ENCODE peak calls at places on chromosomes 11 and 22, in five cellular contexts. One of them, this sample, is unnamed.

GRCh38 chr11:25547293-25547692 is 784.6 kb upstream of the ANO3 start:
- DNase-seq in H9: no peak
- DNase-seq in H1: no peak
- DNase-seq in trophoblast cell: no peak
- DNase-seq in mesenchymal stem cell: no peak
- DNase-seq in this sample: no peak

GRCh38 chr11:41486436-41486835 is 27.0 kb upstream of the LRRC4C start:
- DNase-seq in H9: no peak
- DNase-seq in H1: no peak
- DNase-seq in trophoblast cell: no peak
- DNase-seq in mesenchymal stem cell: no peak
- DNase-seq in this sample: no peak

GRCh38 chr11:125397421-125397820 is 98.6 kb downstream of the FEZ1 start:
- DNase-seq in H9: no peak
- DNase-seq in H1: no peak
- DNase-seq in trophoblast cell: no peak
- DNase-seq in mesenchymal stem cell: no peak
- DNase-seq in this sample: no peak

GRCh38 chr22:44378380-44378779 is 65.6 kb upstream of the SHISAL1 start:
- DNase-seq in H9: no peak
- DNase-seq in H1: no peak
- DNase-seq in trophoblast cell: no peak
- DNase-seq in mesenchymal stem cell: no peak
- DNase-seq in this sample: no peak

GRCh38 chr11:12330491-12331231 is 46.7 kb upstream of the PARVA start:
- DNase-seq in H9: peak; percentile 43
- DNase-seq in H1: no peak
- DNase-seq in trophoblast cell: no peak
- DNase-seq in mesenchymal stem cell: peak; percentile 11
- DNase-seq in this sample: peak; percentile 57

GRCh38 chr11:21625982-21626381 is 566.9 kb upstream of the ANO5 start:
- DNase-seq in H9: no peak
- DNase-seq in H1: no peak
- DNase-seq in trophoblast cell: peak; percentile 25
- DNase-seq in mesenchymal stem cell: no peak
- DNase-seq in this sample: no peak

GRCh38 chr11:46671958-46672315 is 28.5 kb downstream of the ARHGAP1 start:
- DNase-seq in H9: no peak
- DNase-seq in H1: no peak
- DNase-seq in trophoblast cell: no peak
- DNase-seq in mesenchymal stem cell: no peak
- DNase-seq in this sample: no peak

GRCh38 chr11:90197377-90197776 is 25.5 kb downstream of the CHORDC1 start:
- DNase-seq in H9: no peak
- DNase-seq in H1: no peak
- DNase-seq in trophoblast cell: no peak
- DNase-seq in mesenchymal stem cell: peak; percentile 62
- DNase-seq in this sample: no peak

GRCh38 chr11:72598901-72599300 is 75.3 kb downstream of the PDE2A start:
- DNase-seq in H9: peak; percentile 77
- DNase-seq in H1: peak; percentile 70
- DNase-seq in trophoblast cell: peak; percentile 35
- DNase-seq in mesenchymal stem cell: peak; percentile 63
- DNase-seq in this sample: peak; percentile 37

GRCh38 chr11:129317564-129317963 is 58.1 kb upstream of the BARX2 start:
- DNase-seq in H9: no peak
- DNase-seq in H1: no peak
- DNase-seq in trophoblast cell: no peak
- DNase-seq in mesenchymal stem cell: no peak
- DNase-seq in this sample: no peak

GRCh38 chr11:1874406-1875092 is 17.1 kb downstream of the PRR33 start:
- DNase-seq in H9: no peak
- DNase-seq in H1: no peak
- DNase-seq in trophoblast cell: no peak
- DNase-seq in mesenchymal stem cell: no peak
- DNase-seq in this sample: no peak

GRCh38 chr11:1085440-1086170 is 10.9 kb downstream of the MUC2 start:
- DNase-seq in H9: no peak
- DNase-seq in H1: no peak
- DNase-seq in trophoblast cell: no peak
- DNase-seq in mesenchymal stem cell: no peak
- DNase-seq in this sample: no peak

GRCh38 chr11:38646382-38646781 is 2048.3 kb upstream of the RAG2 start:
- DNase-seq in H9: no peak
- DNase-seq in H1: no peak
- DNase-seq in trophoblast cell: no peak
- DNase-seq in mesenchymal stem cell: no peak
- DNase-seq in this sample: no peak

GRCh38 chr22:37462983-37463382 is 23.2 kb downstream of the MFNG start:
- DNase-seq in H9: peak; percentile 72
- DNase-seq in H1: peak; percentile 81
- DNase-seq in trophoblast cell: peak; percentile 50
- DNase-seq in mesenchymal stem cell: peak; percentile 64
- DNase-seq in this sample: peak; percentile 57

GRCh38 chr22:31917227-31917921 is 27.0 kb upstream of the YWHAH start:
- DNase-seq in H9: no peak
- DNase-seq in H1: no peak
- DNase-seq in trophoblast cell: peak; percentile 20
- DNase-seq in mesenchymal stem cell: no peak
- DNase-seq in this sample: no peak

GRCh38 chr11:86440305-86440716 is 65.6 kb downstream of the CCDC81 start:
- DNase-seq in H9: no peak
- DNase-seq in H1: no peak
- DNase-seq in trophoblast cell: no peak
- DNase-seq in mesenchymal stem cell: peak; percentile 63
- DNase-seq in this sample: no peak

GRCh38 chr22:27799334-27800249 is 2.0 kb downstream of the MN1 start:
- DNase-seq in H9: peak; percentile 47
- DNase-seq in H1: no peak
- DNase-seq in trophoblast cell: no peak
- DNase-seq in mesenchymal stem cell: peak; percentile 50
- DNase-seq in this sample: no peak

GRCh38 chr11:128692750-128693578 is 908 bp upstream of the FLI1 start:
- DNase-seq in H9: peak; percentile 58
- DNase-seq in H1: peak; percentile 80
- DNase-seq in trophoblast cell: peak; percentile 20
- DNase-seq in mesenchymal stem cell: peak; percentile 80
- DNase-seq in this sample: no peak

GRCh38 chr11:110778351-110778750 is 66.1 kb upstream of the ARHGAP20 start:
- DNase-seq in H9: no peak
- DNase-seq in H1: no peak
- DNase-seq in trophoblast cell: no peak
- DNase-seq in mesenchymal stem cell: peak; percentile 17
- DNase-seq in this sample: no peak

GRCh38 chr11:8756201-8756600 is 73.6 kb downstream of the RPL27A start:
- DNase-seq in H9: no peak
- DNase-seq in H1: no peak
- DNase-seq in trophoblast cell: no peak
- DNase-seq in mesenchymal stem cell: no peak
- DNase-seq in this sample: no peak

GRCh38 chr11:95688015-95688414 is 101.6 kb downstream of the FAM76B start:
- DNase-seq in H9: no peak
- DNase-seq in H1: no peak
- DNase-seq in trophoblast cell: no peak
- DNase-seq in mesenchymal stem cell: no peak
- DNase-seq in this sample: no peak

GRCh38 chr11:62876712-62877111 is 4.0 kb upstream of the SLC3A2 start:
- DNase-seq in H9: no peak
- DNase-seq in H1: no peak
- DNase-seq in trophoblast cell: peak; percentile 72
- DNase-seq in mesenchymal stem cell: no peak
- DNase-seq in this sample: no peak
- H2BK12ac ChIP-seq in H9: no peak overlapping the region
- H2BK12ac ChIP-seq in H1: no peak overlapping the region
- H2BK12ac ChIP-seq in trophoblast cell: no peak overlapping the region
- H2BK12ac ChIP-seq in mesenchymal stem cell: no peak overlapping the region
- H2BK12ac ChIP-seq in this sample: no peak overlapping the region

DNA sequence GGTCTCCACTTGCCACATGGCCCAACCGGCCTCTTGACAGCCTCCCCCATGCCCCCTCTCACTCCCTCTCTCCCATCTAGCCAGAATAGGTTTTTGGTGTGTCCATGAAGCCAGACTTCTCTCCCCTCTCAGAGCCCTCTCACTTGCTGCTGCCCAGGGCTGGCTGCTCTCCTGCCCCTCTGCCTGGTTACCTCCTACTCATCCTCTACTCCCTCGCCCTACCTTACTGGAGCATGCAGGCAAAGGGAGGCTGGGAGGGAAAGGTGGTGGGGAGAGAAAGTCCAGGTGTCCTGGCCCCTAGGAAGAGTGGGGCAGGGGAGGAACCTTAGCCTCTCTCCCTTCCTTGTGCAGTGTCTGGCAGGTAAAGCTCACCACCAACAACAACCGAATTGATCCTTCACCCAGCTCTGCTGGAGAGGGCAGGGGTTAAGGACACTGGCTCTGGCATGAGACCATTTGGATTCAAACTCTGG is 9.2 kb downstream of the SPATA19 start:
- DNase-seq in H9: no peak
- DNase-seq in H1: no peak
- DNase-seq in trophoblast cell: no peak
- DNase-seq in mesenchymal stem cell: no peak
- DNase-seq in this sample: no peak
- H2BK12ac ChIP-seq in H9: no peak overlapping the region
- H2BK12ac ChIP-seq in H1: peak overlapping the region; percentile 2
- H2BK12ac ChIP-seq in trophoblast cell: no peak overlapping the region
- H2BK12ac ChIP-seq in mesenchymal stem cell: no peak overlapping the region
- H2BK12ac ChIP-seq in this sample: no peak overlapping the region

GRCh38 chr11:84414936-84415335 is 1128.8 kb upstream of the CCDC90B start:
- DNase-seq in H9: no peak
- DNase-seq in H1: no peak
- DNase-seq in trophoblast cell: no peak
- DNase-seq in mesenchymal stem cell: no peak
- DNase-seq in this sample: no peak
- H2BK12ac ChIP-seq in H9: no peak overlapping the region
- H2BK12ac ChIP-seq in H1: no peak overlapping the region
- H2BK12ac ChIP-seq in trophoblast cell: no peak overlapping the region
- H2BK12ac ChIP-seq in mesenchymal stem cell: no peak overlapping the region
- H2BK12ac ChIP-seq in this sample: no peak overlapping the region

DNA sequence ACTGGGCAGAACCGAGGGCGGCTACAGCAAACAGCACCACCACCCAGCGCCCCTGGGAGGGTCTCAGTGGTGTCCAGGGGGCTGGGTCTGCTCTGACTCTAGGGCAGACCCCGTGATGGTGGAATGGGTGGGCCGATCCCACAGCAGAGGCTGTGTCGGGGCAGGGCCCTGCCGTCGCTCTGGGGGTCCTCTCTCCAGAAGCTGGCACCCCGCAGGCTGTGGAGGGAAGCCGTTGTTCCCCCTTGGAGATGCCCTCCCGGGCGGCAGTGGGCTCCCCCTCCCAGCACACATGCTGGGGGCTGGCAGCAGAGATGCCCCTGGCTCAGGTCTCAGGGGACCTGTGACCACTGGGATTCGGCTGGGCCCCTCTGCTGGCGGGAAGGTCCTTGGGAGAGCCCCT is 31.2 kb downstream of the TPCN2 start:
- DNase-seq in H9: no peak
- DNase-seq in H1: no peak
- DNase-seq in trophoblast cell: no peak
- DNase-seq in mesenchymal stem cell: no peak
- DNase-seq in this sample: no peak
- H2BK12ac ChIP-seq in H9: no peak overlapping the region
- H2BK12ac ChIP-seq in H1: no peak overlapping the region
- H2BK12ac ChIP-seq in trophoblast cell: no peak overlapping the region
- H2BK12ac ChIP-seq in mesenchymal stem cell: no peak overlapping the region
- H2BK12ac ChIP-seq in this sample: no peak overlapping the region

DNA sequence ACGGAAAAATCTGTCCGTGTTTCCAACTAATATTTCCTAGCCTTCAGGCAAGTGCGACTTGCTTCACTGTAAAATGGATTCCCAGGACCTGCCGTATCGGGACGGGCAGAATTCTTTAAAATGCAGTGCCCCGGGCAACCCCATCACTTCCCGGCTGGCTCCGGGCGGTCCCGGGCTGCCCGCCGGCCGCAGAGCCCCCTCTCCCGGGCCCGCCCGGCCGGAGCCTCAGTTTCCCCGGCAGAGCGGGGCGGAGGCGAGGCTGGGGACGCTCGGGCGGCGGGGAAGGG is 84.1 kb upstream of the WNT7B start:
- DNase-seq in H9: no peak
- DNase-seq in H1: no peak
- DNase-seq in trophoblast cell: no peak
- DNase-seq in mesenchymal stem cell: no peak
- DNase-seq in this sample: no peak
- H2BK12ac ChIP-seq in H9: no peak overlapping the region
- H2BK12ac ChIP-seq in H1: no peak overlapping the region
- H2BK12ac ChIP-seq in trophoblast cell: no peak overlapping the region
- H2BK12ac ChIP-seq in mesenchymal stem cell: no peak overlapping the region
- H2BK12ac ChIP-seq in this sample: no peak overlapping the region

GRCh38 chr11:68531129-68531693 is 70.7 kb downstream of the PPP6R3 start:
- DNase-seq in H9: no peak
- DNase-seq in H1: no peak
- DNase-seq in trophoblast cell: no peak
- DNase-seq in mesenchymal stem cell: no peak
- DNase-seq in this sample: no peak
- H2BK12ac ChIP-seq in H9: no peak overlapping the region
- H2BK12ac ChIP-seq in H1: no peak overlapping the region
- H2BK12ac ChIP-seq in trophoblast cell: no peak overlapping the region
- H2BK12ac ChIP-seq in mesenchymal stem cell: no peak overlapping the region
- H2BK12ac ChIP-seq in this sample: no peak overlapping the region

DNA sequence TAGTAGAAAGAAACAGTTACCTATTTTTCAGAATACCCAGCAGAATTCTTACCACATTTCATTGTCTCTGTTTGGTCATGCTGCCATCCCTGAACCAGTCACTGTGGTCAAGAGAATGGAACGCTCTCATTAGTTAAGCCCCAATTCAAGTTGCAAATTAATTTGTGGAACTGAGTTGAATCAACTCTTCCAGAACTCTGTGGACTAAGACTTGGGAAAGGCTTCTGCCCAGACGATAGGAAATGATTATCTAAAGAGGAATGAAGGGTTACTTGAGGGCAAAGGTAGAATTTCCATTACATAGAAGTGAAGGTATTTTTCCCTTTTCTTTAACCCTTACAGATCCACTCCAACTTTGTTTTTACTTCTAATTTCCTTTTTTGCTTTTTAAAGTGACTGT is 286.4 kb downstream of the DYNC2H1 start:
- DNase-seq in H9: no peak
- DNase-seq in H1: no peak
- DNase-seq in trophoblast cell: peak; percentile 21
- DNase-seq in mesenchymal stem cell: peak; percentile 70
- DNase-seq in this sample: no peak
- H2BK12ac ChIP-seq in H9: no peak overlapping the region
- H2BK12ac ChIP-seq in H1: no peak overlapping the region
- H2BK12ac ChIP-seq in trophoblast cell: no peak overlapping the region
- H2BK12ac ChIP-seq in mesenchymal stem cell: no peak overlapping the region
- H2BK12ac ChIP-seq in this sample: no peak overlapping the region